ENCODE peak calls at places on chromosomes 5 and 9, in nine cellular contexts. One of them, this sample, is unnamed.

GRCh38 chr5:180080670-180081280 is 9.2 kb upstream of the RNF130 start:
- DNase-seq in astrocyte of the spinal cord: no peak
- DNase-seq in heart left ventricle: no peak
- DNase-seq in fibroblast of mammary gland: no peak
- DNase-seq in GM13977: no peak
- DNase-seq in fibroblast of lung: no peak
- DNase-seq in left ventricle myocardium inferior: no peak
- DNase-seq in endodermal cell: no peak
- DNase-seq in IMR-90: no peak
- DNase-seq in this sample: no peak

GRCh38 chr9:37514999-37515398 is 29.3 kb downstream of the POLR1E start:
- DNase-seq in fibroblast of lung: no peak
- DNase-seq in endodermal cell: no peak
- DNase-seq in fibroblast of mammary gland: no peak
- DNase-seq in GM13977: no peak
- DNase-seq in heart left ventricle: no peak
- DNase-seq in IMR-90: no peak
- DNase-seq in astrocyte of the spinal cord: no peak
- DNase-seq in left ventricle myocardium inferior: no peak
- DNase-seq in this sample: no peak

GRCh38 chr9:89614319-89614892 is 9.6 kb downstream of the GADD45G start:
- DNase-seq in fibroblast of mammary gland: no peak
- DNase-seq in fibroblast of lung: no peak
- DNase-seq in astrocyte of the spinal cord: no peak
- DNase-seq in left ventricle myocardium inferior: no peak
- DNase-seq in heart left ventricle: no peak
- DNase-seq in IMR-90: no peak
- DNase-seq in GM13977: no peak
- DNase-seq in endodermal cell: no peak
- DNase-seq in this sample: no peak

GRCh38 chr5:53983568-53984465 is 326.6 kb downstream of the ARL15 start:
- DNase-seq in astrocyte of the spinal cord: no peak
- DNase-seq in GM13977: no peak
- DNase-seq in left ventricle myocardium inferior: no peak
- DNase-seq in heart left ventricle: no peak
- DNase-seq in endodermal cell: no peak
- DNase-seq in fibroblast of lung: peak
- DNase-seq in IMR-90: peak
- DNase-seq in fibroblast of mammary gland: peak
- DNase-seq in this sample: peak

GRCh38 chr5:35852084-35852734 is 4.5 kb upstream of the IL7R start:
- DNase-seq in fibroblast of lung: no peak
- DNase-seq in GM13977: no peak
- DNase-seq in left ventricle myocardium inferior: no peak
- DNase-seq in astrocyte of the spinal cord: no peak
- DNase-seq in IMR-90: peak
- DNase-seq in heart left ventricle: no peak
- DNase-seq in fibroblast of mammary gland: peak
- DNase-seq in endodermal cell: no peak
- DNase-seq in this sample: no peak

GRCh38 chr5:68344447-68345111 is 129.0 kb downstream of the PIK3R1 start:
- DNase-seq in GM13977: peak
- DNase-seq in left ventricle myocardium inferior: no peak
- DNase-seq in heart left ventricle: no peak
- DNase-seq in IMR-90: peak
- DNase-seq in endodermal cell: no peak
- DNase-seq in fibroblast of mammary gland: peak
- DNase-seq in astrocyte of the spinal cord: peak
- DNase-seq in fibroblast of lung: peak
- DNase-seq in this sample: peak

GRCh38 chr5:174793684-174794328 is 69.4 kb downstream of the MSX2 start:
- DNase-seq in fibroblast of lung: peak
- DNase-seq in astrocyte of the spinal cord: peak
- DNase-seq in endodermal cell: peak
- DNase-seq in heart left ventricle: peak
- DNase-seq in left ventricle myocardium inferior: peak
- DNase-seq in GM13977: peak
- DNase-seq in fibroblast of mammary gland: peak
- DNase-seq in IMR-90: peak
- DNase-seq in this sample: peak

GRCh38 chr9:76176176-76176575 is 218.1 kb downstream of the RFK start:
- DNase-seq in heart left ventricle: no peak
- DNase-seq in left ventricle myocardium inferior: no peak
- DNase-seq in GM13977: no peak
- DNase-seq in astrocyte of the spinal cord: no peak
- DNase-seq in fibroblast of lung: no peak
- DNase-seq in IMR-90: no peak
- DNase-seq in fibroblast of mammary gland: peak
- DNase-seq in endodermal cell: no peak
- DNase-seq in this sample: no peak

GRCh38 chr9:72586388-72587160 is 65.2 kb downstream of the TMC1 start:
- DNase-seq in heart left ventricle: no peak
- DNase-seq in astrocyte of the spinal cord: peak
- DNase-seq in fibroblast of mammary gland: peak
- DNase-seq in GM13977: no peak
- DNase-seq in left ventricle myocardium inferior: no peak
- DNase-seq in IMR-90: peak
- DNase-seq in endodermal cell: no peak
- DNase-seq in fibroblast of lung: peak
- DNase-seq in this sample: peak
- TF ChIP-seq CTCF in heart left ventricle: no peak
- TF ChIP-seq CTCF in astrocyte of the spinal cord: peak
- TF ChIP-seq CTCF in fibroblast of mammary gland: peak
- TF ChIP-seq CTCF in GM13977: no peak
- TF ChIP-seq CTCF in left ventricle myocardium inferior: no peak
- TF ChIP-seq CTCF in IMR-90: peak
- TF ChIP-seq CTCF in endodermal cell: no peak
- TF ChIP-seq CTCF in fibroblast of lung: no peak
- TF ChIP-seq CTCF in this sample: peak

DNA sequence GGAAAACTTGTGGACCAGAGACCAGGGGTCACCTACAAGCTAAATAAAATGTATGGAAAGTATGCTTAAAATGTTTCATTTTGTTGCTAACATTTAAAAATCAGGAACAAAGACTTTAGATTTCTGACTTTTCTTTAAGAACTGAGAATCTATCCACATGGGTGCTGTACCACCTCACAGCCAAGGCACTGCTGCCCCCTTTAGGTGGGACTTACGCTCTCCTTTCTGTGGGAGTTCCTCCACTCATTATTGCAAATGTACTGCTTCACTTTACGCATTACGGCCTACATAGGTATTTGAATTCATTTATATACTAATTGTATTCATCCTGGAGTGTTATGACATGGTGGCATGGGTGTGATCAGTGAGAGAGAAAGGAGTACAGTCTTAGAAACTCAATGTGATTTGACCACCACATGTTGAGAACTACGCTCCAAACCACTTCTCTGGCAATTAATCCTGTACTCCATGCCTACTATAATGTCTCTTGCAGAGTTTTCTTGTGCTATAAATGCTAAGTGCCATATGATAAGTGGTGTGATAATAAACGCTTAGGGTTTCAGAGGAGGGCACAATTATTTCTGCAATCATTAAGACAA is 24.7 kb upstream of the CETN3 start:
- DNase-seq in astrocyte of the spinal cord: peak
- DNase-seq in endodermal cell: peak
- DNase-seq in left ventricle myocardium inferior: no peak
- DNase-seq in fibroblast of lung: peak
- DNase-seq in fibroblast of mammary gland: peak
- DNase-seq in GM13977: no peak
- DNase-seq in heart left ventricle: peak
- DNase-seq in IMR-90: peak
- DNase-seq in this sample: peak
- TF ChIP-seq CTCF in astrocyte of the spinal cord: peak
- TF ChIP-seq CTCF in endodermal cell: peak
- TF ChIP-seq CTCF in left ventricle myocardium inferior: peak
- TF ChIP-seq CTCF in fibroblast of lung: peak
- TF ChIP-seq CTCF in fibroblast of mammary gland: peak
- TF ChIP-seq CTCF in GM13977: peak
- TF ChIP-seq CTCF in heart left ventricle: peak
- TF ChIP-seq CTCF in IMR-90: peak
- TF ChIP-seq CTCF in this sample: peak

DNA sequence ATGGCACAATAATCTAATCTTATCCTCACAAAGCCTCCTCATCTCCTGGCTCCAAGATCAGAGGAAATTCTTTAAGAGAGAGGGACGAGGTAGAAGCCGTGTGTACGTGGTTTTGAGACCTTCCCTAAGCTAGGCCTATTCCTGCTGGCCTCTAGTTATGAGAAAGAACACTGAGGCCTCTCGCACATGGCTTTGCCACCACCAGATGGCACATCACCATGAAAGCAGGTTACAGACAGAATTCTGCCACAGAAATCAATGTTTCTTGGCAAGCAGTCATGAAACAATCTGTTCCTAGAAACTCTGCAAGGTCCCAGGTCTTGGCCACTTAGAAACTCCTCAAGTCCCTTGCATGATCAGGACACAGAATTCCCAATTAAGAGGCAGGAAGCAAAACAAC is 268.2 kb upstream of the TAS2R1 start:
- DNase-seq in heart left ventricle: no peak
- DNase-seq in astrocyte of the spinal cord: peak
- DNase-seq in fibroblast of mammary gland: peak
- DNase-seq in IMR-90: peak
- DNase-seq in GM13977: no peak
- DNase-seq in fibroblast of lung: peak
- DNase-seq in left ventricle myocardium inferior: no peak
- DNase-seq in endodermal cell: peak
- DNase-seq in this sample: peak
- TF ChIP-seq CTCF in heart left ventricle: no peak
- TF ChIP-seq CTCF in astrocyte of the spinal cord: peak
- TF ChIP-seq CTCF in fibroblast of mammary gland: peak
- TF ChIP-seq CTCF in IMR-90: peak
- TF ChIP-seq CTCF in GM13977: peak
- TF ChIP-seq CTCF in fibroblast of lung: peak
- TF ChIP-seq CTCF in left ventricle myocardium inferior: peak
- TF ChIP-seq CTCF in endodermal cell: peak
- TF ChIP-seq CTCF in this sample: peak

GRCh38 chr5:173597304-173597703 is 19.1 kb downstream of the BOD1 start:
- DNase-seq in endodermal cell: peak
- DNase-seq in IMR-90: no peak
- DNase-seq in astrocyte of the spinal cord: no peak
- DNase-seq in heart left ventricle: no peak
- DNase-seq in left ventricle myocardium inferior: no peak
- DNase-seq in fibroblast of lung: no peak
- DNase-seq in fibroblast of mammary gland: no peak
- DNase-seq in GM13977: no peak
- DNase-seq in this sample: no peak

GRCh38 chr5:173598686-173599085 is 17.8 kb downstream of the BOD1 start:
- DNase-seq in astrocyte of the spinal cord: no peak
- DNase-seq in heart left ventricle: no peak
- DNase-seq in left ventricle myocardium inferior: no peak
- DNase-seq in GM13977: no peak
- DNase-seq in fibroblast of mammary gland: peak
- DNase-seq in endodermal cell: peak
- DNase-seq in IMR-90: peak
- DNase-seq in fibroblast of lung: peak
- DNase-seq in this sample: no peak

GRCh38 chr5:173604141-173604540 is 12.3 kb downstream of the BOD1 start:
- DNase-seq in heart left ventricle: no peak
- DNase-seq in fibroblast of lung: no peak
- DNase-seq in endodermal cell: no peak
- DNase-seq in astrocyte of the spinal cord: no peak
- DNase-seq in left ventricle myocardium inferior: no peak
- DNase-seq in fibroblast of mammary gland: no peak
- DNase-seq in GM13977: no peak
- DNase-seq in IMR-90: no peak
- DNase-seq in this sample: no peak

DNA sequence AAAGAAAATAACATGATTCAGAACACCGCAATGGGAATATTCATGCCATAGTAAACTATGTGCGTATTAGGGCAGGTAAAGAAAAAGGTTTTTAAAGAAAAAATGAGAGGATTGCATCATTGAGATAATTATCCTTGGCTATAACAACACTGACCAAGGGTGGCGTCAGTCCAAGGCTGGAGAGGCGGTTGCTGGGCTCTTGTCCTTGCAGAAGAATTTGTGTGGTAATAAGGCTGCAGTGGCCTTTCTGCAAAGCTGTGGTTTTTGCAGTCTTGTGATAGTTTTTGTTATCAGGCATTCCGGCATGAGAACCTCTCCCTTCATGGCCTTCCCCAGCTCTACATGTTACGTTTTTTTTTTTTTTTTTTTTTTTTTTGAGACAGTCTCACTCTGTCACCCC is 14.0 kb downstream of the BOD1 start:
- DNase-seq in left ventricle myocardium inferior: peak
- DNase-seq in IMR-90: peak
- DNase-seq in astrocyte of the spinal cord: peak
- DNase-seq in fibroblast of lung: peak
- DNase-seq in heart left ventricle: peak
- DNase-seq in GM13977: no peak
- DNase-seq in fibroblast of mammary gland: peak
- DNase-seq in endodermal cell: no peak
- DNase-seq in this sample: no peak
- TF ChIP-seq CTCF in left ventricle myocardium inferior: no peak
- TF ChIP-seq CTCF in IMR-90: no peak
- TF ChIP-seq CTCF in astrocyte of the spinal cord: no peak
- TF ChIP-seq CTCF in fibroblast of lung: no peak
- TF ChIP-seq CTCF in heart left ventricle: no peak
- TF ChIP-seq CTCF in GM13977: no peak
- TF ChIP-seq CTCF in fibroblast of mammary gland: no peak
- TF ChIP-seq CTCF in endodermal cell: peak
- TF ChIP-seq CTCF in this sample: no peak

GRCh38 chr9:81678088-81678487 is 11.3 kb downstream of the TLE1 start:
- DNase-seq in fibroblast of mammary gland: no peak
- DNase-seq in GM13977: no peak
- DNase-seq in heart left ventricle: no peak
- DNase-seq in fibroblast of lung: no peak
- DNase-seq in IMR-90: no peak
- DNase-seq in astrocyte of the spinal cord: no peak
- DNase-seq in endodermal cell: no peak
- DNase-seq in left ventricle myocardium inferior: no peak
- DNase-seq in this sample: no peak

GRCh38 chr9:81671880-81672280 is 17.5 kb downstream of the TLE1 start:
- DNase-seq in left ventricle myocardium inferior: peak
- DNase-seq in fibroblast of mammary gland: peak
- DNase-seq in fibroblast of lung: peak
- DNase-seq in heart left ventricle: peak
- DNase-seq in endodermal cell: no peak
- DNase-seq in astrocyte of the spinal cord: peak
- DNase-seq in IMR-90: peak
- DNase-seq in GM13977: no peak
- DNase-seq in this sample: no peak

GRCh38 chr9:81669011-81669739 is 20.2 kb downstream of the TLE1 start:
- DNase-seq in heart left ventricle: no peak
- DNase-seq in GM13977: no peak
- DNase-seq in astrocyte of the spinal cord: peak
- DNase-seq in IMR-90: peak
- DNase-seq in endodermal cell: no peak
- DNase-seq in fibroblast of mammary gland: peak
- DNase-seq in left ventricle myocardium inferior: no peak
- DNase-seq in fibroblast of lung: peak
- DNase-seq in this sample: no peak

GRCh38 chr9:81673310-81673709 is 16.0 kb downstream of the TLE1 start:
- DNase-seq in fibroblast of lung: no peak
- DNase-seq in left ventricle myocardium inferior: no peak
- DNase-seq in endodermal cell: peak
- DNase-seq in IMR-90: no peak
- DNase-seq in GM13977: no peak
- DNase-seq in heart left ventricle: no peak
- DNase-seq in astrocyte of the spinal cord: no peak
- DNase-seq in fibroblast of mammary gland: no peak
- DNase-seq in this sample: no peak
- TF ChIP-seq CTCF in fibroblast of lung: no peak
- TF ChIP-seq CTCF in left ventricle myocardium inferior: no peak
- TF ChIP-seq CTCF in endodermal cell: peak
- TF ChIP-seq CTCF in IMR-90: no peak
- TF ChIP-seq CTCF in GM13977: no peak
- TF ChIP-seq CTCF in heart left ventricle: no peak
- TF ChIP-seq CTCF in astrocyte of the spinal cord: no peak
- TF ChIP-seq CTCF in fibroblast of mammary gland: no peak
- TF ChIP-seq CTCF in this sample: no peak